ENCODE peak calls at places on chromosomes 7 and 10, in seven cellular contexts. O is heart right ventricle, N is left ventricle myocardium inferior, L is endodermal cell, Z is thyroid gland, A is HCT116, U is PC-9. V is an unnamed sample. For H3K4me1, the result is how much of the 10 kb centered on the place peaks cover.

GRCh38 chr7:22992874-22993840 is 20.8 kb downstream of the HYCC1 start:
- DNase-seq in O (no peak), N (no peak), L (no peak), Z (no peak), A (no peak), U (no peak), V (no peak)

GRCh38 chr10:4708123-4708759 is 117.8 kb upstream of the AKR1E2 start:
- DNase-seq in O (no peak), N (no peak), L (peak), Z (no peak), A (no peak), U (no peak), V (no peak)

GRCh38 chr10:17200885-17201164 is 647 bp downstream of the TRDMT1 start:
- DNase-seq in O (no peak), N (peak), L (no peak), Z (peak), A (peak), U (peak), V (peak)

GRCh38 chr7:44378744-44379143 is 53.4 kb upstream of the CAMK2B start:
- DNase-seq in O (no peak), N (no peak), L (no peak), Z (no peak), A (no peak), U (peak), V (no peak)

GRCh38 chr7:26397786-26398435 is 106.2 kb downstream of the SNX10 start:
- DNase-seq in O (peak), N (peak), L (peak), Z (peak), A (no peak), U (no peak), V (peak)

GRCh38 chr7:151792011-151792410 is 84.9 kb downstream of the PRKAG2 start:
- DNase-seq in O (no peak), N (no peak), L (no peak), Z (no peak), A (no peak), U (no peak), V (no peak)

GRCh38 chr10:80473692-80474596 is 19.8 kb downstream of the TSPAN14 start:
- DNase-seq in O (no peak), N (no peak), L (no peak), Z (no peak), A (no peak), U (no peak), V (no peak)

GRCh38 chr10:73850863-73851461 is 23.4 kb downstream of the CAMK2G start:
- DNase-seq in O (no peak), N (peak), L (peak), Z (peak), A (no peak), U (no peak), V (peak)

GRCh38 chr7:133442818-133443217 is 189.9 kb downstream of the EXOC4 start:
- DNase-seq in O (no peak), N (no peak), L (no peak), Z (no peak), A (no peak), U (no peak), V (no peak)

GRCh38 chr7:1662101-1662500 is 8.0 kb upstream of the ELFN1 start:
- DNase-seq in O (no peak), N (no peak), L (peak), Z (no peak), A (no peak), U (no peak), V (no peak)

GRCh38 chr10:74118794-74119193 is 31.8 kb downstream of the AP3M1 start:
- DNase-seq in O (no peak), N (no peak), L (no peak), Z (no peak), A (peak), U (no peak), V (no peak)

GRCh38 chr7:87330316-87330715 is 15.1 kb upstream of the CROT start:
- DNase-seq in O (no peak), N (no peak), L (no peak), Z (no peak), A (no peak), U (no peak), V (no peak)

GRCh38 chr10:53697038-53697437 is 924.5 kb upstream of the MBL2 start:
- DNase-seq in O (no peak), N (no peak), L (no peak), Z (no peak), A (no peak), U (peak), V (no peak)

GRCh38 chr10:29377333-29377961 is 88.6 kb downstream of the LYZL1 start:
- DNase-seq in O (no peak), N (no peak), L (peak), Z (no peak), A (peak), U (no peak), V (no peak)

GRCh38 chr7:2619120-2619519 is 12.7 kb upstream of the TTYH3 start:
- DNase-seq in O (no peak), N (no peak), L (no peak), Z (no peak), A (no peak), U (no peak), V (no peak)

GRCh38 chr7:7519528-7519927 is 16.1 kb downstream of the COL28A1 start:
- DNase-seq in O (no peak), N (no peak), L (no peak), Z (no peak), A (no peak), U (no peak), V (no peak)

GRCh38 chr10:47127188-47127587 is 172.8 kb upstream of the GDF10 start:
- DNase-seq in O (no peak), N (no peak), L (peak), Z (no peak), A (no peak), U (no peak), V (no peak)

GRCh38 chr7:120996333-120996982 is 7.9 kb downstream of the CPED1 start:
- DNase-seq in O (no peak), N (peak), L (no peak), Z (peak), A (no peak), U (peak), V (peak)

GRCh38 chr10:85151506-85151905 is 823.1 kb downstream of the CCSER2 start:
- DNase-seq in O (no peak), N (no peak), L (no peak), Z (no peak), A (no peak), U (no peak), V (no peak)

GRCh38 chr7:127828843-127829502 is 177.0 kb downstream of the SND1 start:
- DNase-seq in O (no peak), N (no peak), L (no peak), Z (no peak), A (no peak), U (no peak), V (no peak)

GRCh38 chr7:144109283-144109682 is at the start of gene OR2A2:
- DNase-seq in O (no peak), N (no peak), L (no peak), Z (no peak), A (no peak), U (no peak), V (no peak)

GRCh38 chr7:129924602-129925001 is 28.2 kb downstream of the UBE2H start:
- DNase-seq in O (no peak), N (no peak), L (no peak), Z (no peak), A (no peak), U (no peak), V (no peak)

GRCh38 chr7:98755138-98755898 is 114.5 kb downstream of the TMEM130 start:
- DNase-seq in O (peak), N (peak), L (peak), Z (no peak), A (no peak), U (peak), V (peak)
- TF ChIP-seq CTCF in O (peak), N (peak), L (peak), Z (no peak), A (no peak), U (no peak), V (peak)

GRCh38 chr10:71749396-71749795 is 23.9 kb downstream of the VSIR start:
- DNase-seq in O (peak), N (no peak), L (no peak), Z (no peak), A (no peak), U (no peak), V (no peak)
- H3K4me1 ChIP-seq in O (half or more), N (half or more), L (under half), Z (under half), A (under half), U (under half), V (under half)

DNA sequence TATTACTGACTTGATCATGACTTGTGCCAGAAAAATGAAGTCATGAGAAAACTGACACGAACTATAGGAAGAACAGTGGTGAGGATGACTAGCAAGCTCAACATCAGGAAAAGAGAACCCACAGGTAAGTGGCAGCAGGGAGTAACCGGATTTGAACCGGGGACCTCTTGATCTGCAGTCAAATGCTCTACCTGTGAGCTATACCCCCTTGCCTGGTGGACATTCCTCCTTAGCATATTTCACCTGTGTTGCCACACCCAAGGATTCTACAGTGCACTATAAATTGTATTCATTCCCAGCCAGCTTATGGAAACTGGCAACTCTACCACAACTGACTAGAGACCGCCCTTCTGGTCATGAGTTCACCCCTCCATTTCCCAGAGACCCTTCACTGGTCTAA is 97.5 kb upstream of the ZNF746 start:
- DNase-seq in O (no peak), N (no peak), L (no peak), Z (no peak), A (no peak), U (no peak), V (no peak)
- TF ChIP-seq CTCF in O (no peak), N (no peak), L (no peak), Z (no peak), A (no peak), U (no peak), V (no peak)

DNA sequence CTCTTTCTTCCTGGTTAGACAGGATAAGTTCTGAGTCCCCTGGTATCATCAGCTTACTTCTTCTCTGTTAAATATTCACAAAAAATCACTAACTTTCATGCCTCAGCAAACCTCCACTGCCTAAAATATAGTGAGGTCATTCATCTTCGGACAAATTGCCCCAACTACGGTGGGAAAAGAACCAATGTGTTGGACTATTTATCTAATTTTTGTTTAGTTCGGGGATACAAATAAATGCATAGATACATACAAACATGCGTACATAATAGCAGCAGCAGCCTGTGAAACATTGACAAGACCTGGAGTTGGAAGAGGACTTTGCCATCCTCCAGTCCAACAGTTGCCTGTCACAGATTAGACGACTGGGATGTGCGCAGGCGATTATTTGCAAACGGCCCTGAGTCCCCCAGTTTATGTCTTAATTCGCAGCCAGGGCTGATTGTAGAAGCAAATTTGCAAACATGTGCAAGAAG is 51.5 kb downstream of the EGFR start:
- DNase-seq in O (no peak), N (no peak), L (no peak), Z (no peak), A (no peak), U (no peak), V (no peak)
- H3K4me1 ChIP-seq in O (under half), N (under half), L (under half), Z (under half), A (under half), U (half or more), V (under half)

GRCh38 chr10:42755028-42755451 is 27.6 kb upstream of the BMS1 start:
- DNase-seq in O (no peak), N (no peak), L (peak), Z (peak), A (no peak), U (no peak), V (no peak)
- TF ChIP-seq CTCF in O (peak), N (peak), L (peak), Z (no peak), A (peak), U (no peak), V (no peak)

DNA sequence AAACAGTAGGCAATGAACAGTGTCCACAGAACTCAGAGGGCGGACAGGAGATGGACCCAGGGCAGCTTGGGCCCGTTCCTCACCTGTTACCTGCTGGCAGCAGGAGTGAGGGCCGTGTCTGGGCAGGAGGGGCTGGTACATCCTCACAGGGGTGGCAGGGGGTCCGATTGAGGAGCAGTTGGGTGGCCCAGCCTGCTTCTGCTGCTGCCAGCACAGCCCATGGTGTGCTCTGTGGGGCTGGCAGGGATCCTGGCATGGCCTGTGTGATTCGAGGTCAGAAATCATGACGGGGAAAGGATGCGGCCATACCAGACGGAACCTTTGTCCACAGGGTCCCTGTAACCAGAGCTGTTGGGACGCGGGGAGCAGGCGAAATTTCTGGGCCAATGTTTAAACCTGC is 49.6 kb downstream of the INPP5A start:
- DNase-seq in O (no peak), N (no peak), L (no peak), Z (no peak), A (no peak), U (no peak), V (no peak)
- H3K4me1 ChIP-seq in O (half or more), N (half or more), L (under half), Z (under half), A (under half), U (under half), V (half or more)

V was measured in tibial artery.